ENCODE peak calls at places on chromosomes 5 and 9, in four cellular contexts. Q, D, B and P are unnamed samples.

GRCh38 chr5:12467799-12468198 is 563.6 kb upstream of the CTNND2 start:
- DNase-seq in Q (no peak), D (no peak), B (no peak), P (no peak)

GRCh38 chr9:5851445-5851844 is 18.5 kb upstream of the ERMP1 start:
- DNase-seq in Q (peak), D (no peak), B (no peak), P (no peak)

GRCh38 chr9:22529426-22530199 is 83.0 kb downstream of the DMRTA1 start:
- DNase-seq in Q (no peak), D (no peak), B (no peak), P (no peak)

GRCh38 chr5:32278403-32278802 is 34.3 kb downstream of the MTMR12 start:
- DNase-seq in Q (no peak), D (peak), B (peak), P (no peak)

GRCh38 chr5:179913461-179913860 is 5.8 kb upstream of the TBC1D9B start:
- DNase-seq in Q (no peak), D (no peak), B (no peak), P (no peak)

GRCh38 chr9:77679088-77679487 is 31.0 kb upstream of the GNA14 start:
- DNase-seq in Q (no peak), D (no peak), B (no peak), P (no peak)

GRCh38 chr5:64742411-64742810 is 26.1 kb downstream of the SREK1IP1 start:
- DNase-seq in Q (no peak), D (no peak), B (no peak), P (no peak)

GRCh38 chr5:154196955-154197652 is 6.6 kb downstream of the GALNT10 start:
- DNase-seq in Q (no peak), D (peak), B (peak), P (no peak)

GRCh38 chr5:179256229-179257189 is 88.8 kb downstream of the ADAMTS2 start:
- DNase-seq in Q (no peak), D (no peak), B (no peak), P (no peak)